ENCODE peak calls at places on chromosomes 16 and 17, in five cellular contexts. G is tibial artery, U is T47D, Z is cardiac fibroblast, T is left colon. N is an unnamed sample.
A peak's percentile ranks its signal among the peaks of the same experiment; 100 is the strongest.

GRCh38 chr17:45136846-45137560 is 1.5 kb downstream of the ACBD4 start:
- DNase-seq in G (no peak), Z (no peak), U (no peak), T (no peak), N (no peak)

GRCh38 chr16:79805621-79806020 is 205.1 kb upstream of the MAF start:
- DNase-seq in Z (no peak), U (no peak), G (no peak), T (no peak), N (no peak)

GRCh38 chr16:1870365-1871082 is 1.4 kb downstream of the MEIOB start:
- DNase-seq in T (no peak), G (no peak), U (no peak), Z (peak; percentile 86), N (no peak)

GRCh38 chr17:68379150-68379510 is 78.2 kb downstream of the WIPI1 start:
- DNase-seq in U (no peak), G (no peak), T (no peak), Z (no peak), N (no peak)

GRCh38 chr17:68682913-68683312 is 81.7 kb upstream of the FAM20A start:
- DNase-seq in U (no peak), T (no peak), G (no peak), Z (no peak), N (no peak)

GRCh38 chr17:70483624-70484023 is 314.3 kb downstream of the KCNJ2 start:
- DNase-seq in U (peak; percentile 20), Z (no peak), T (no peak), G (no peak), N (no peak)

GRCh38 chr17:59565959-59566324 is 532 bp downstream of the DHX40 start:
- DNase-seq in T (peak; percentile 63), Z (peak; percentile 86), U (peak; percentile 80), G (peak; percentile 63), N (no peak)

GRCh38 chr17:3755335-3756030 is 31.8 kb downstream of the HASPIN start:
- DNase-seq in U (no peak), T (no peak), Z (no peak), G (no peak), N (no peak)

GRCh38 chr17:35588196-35588920 is 1.2 kb downstream of the AP2B1 start:
- DNase-seq in Z (peak; percentile 77), G (no peak), U (peak; percentile 89), T (no peak), N (no peak)

GRCh38 chr16:30030011-30030685 is 923 bp downstream of the TLCD3B start:
- DNase-seq in T (no peak), G (no peak), U (no peak), Z (no peak), N (no peak)

GRCh38 chr17:77441130-77441920 is 300.6 kb downstream of the SEC14L1 start:
- DNase-seq in G (no peak), Z (no peak), T (no peak), U (no peak), N (peak; percentile 84)

GRCh38 chr16:86836503-86837125 is 258.3 kb downstream of the FOXL1 start:
- DNase-seq in Z (peak; percentile 96), U (no peak), G (no peak), T (no peak), N (no peak)

GRCh38 chr17:50477976-50478375 is 684 bp upstream of the RSAD1 start:
- DNase-seq in T (no peak), Z (no peak), U (no peak), G (no peak), N (no peak)

GRCh38 chr17:63984651-63985386 is 12.1 kb upstream of the SCN4A start:
- DNase-seq in G (peak; percentile 70), U (no peak), Z (peak; percentile 94), T (peak; percentile 49), N (peak; percentile 65)

GRCh38 chr17:39564201-39564828 is 43.4 kb downstream of the NEUROD2 start:
- DNase-seq in G (no peak), U (peak; percentile 33), T (no peak), Z (no peak), N (no peak)

GRCh38 chr17:43169561-43170139 is 1.4 kb upstream of the NBR1 start:
- DNase-seq in T (no peak), U (peak; percentile 87), Z (no peak), G (peak; percentile 29), N (peak; percentile 50)

GRCh38 chr17:45050680-45051059 is 762 bp downstream of the DCAKD start:
- DNase-seq in U (no peak), G (no peak), Z (peak; percentile 34), T (no peak), N (peak; percentile 46)

GRCh38 chr16:67537636-67538591 is 9.3 kb downstream of the RIPOR1 start:
- DNase-seq in G (no peak), Z (no peak), T (no peak), U (no peak), N (peak; percentile 87)

GRCh38 chr16:31005350-31006085 is 4.9 kb downstream of the STX1B start:
- DNase-seq in G (no peak), Z (peak; percentile 47), U (no peak), T (no peak), N (no peak)

GRCh38 chr17:21066394-21066793 is 23.6 kb upstream of the USP22 start:
- DNase-seq in U (no peak), T (no peak), Z (no peak), G (no peak), N (no peak)

GRCh38 chr16:2386990-2387389 is 42.3 kb upstream of the CCNF start:
- DNase-seq in U (peak; percentile 68), Z (peak; percentile 12), G (no peak), T (no peak), N (no peak)

GRCh38 chr17:27463235-27463677 is 7.0 kb downstream of the KSR1 start:
- DNase-seq in T (no peak), Z (no peak), G (no peak), U (no peak), N (no peak)

GRCh38 chr16:2515180-2515803 is 1.5 kb downstream of the ATP6V0C start:
- DNase-seq in U (no peak), G (no peak), T (no peak), Z (no peak), N (no peak)

GRCh38 chr16:58510097-58510775 is 5.1 kb upstream of the SETD6 start:
- DNase-seq in T (no peak), G (no peak), Z (no peak), U (no peak), N (peak; percentile 38)

GRCh38 chr17:42365136-42365535 is 23.1 kb downstream of the STAT3 start:
- DNase-seq in T (no peak), G (no peak), U (no peak), Z (peak; percentile 87), N (no peak)

GRCh38 chr16:57867000-57867561 is 64.8 kb upstream of the KIFC3 start:
- DNase-seq in G (no peak), T (no peak), Z (no peak), U (no peak), N (no peak)

GRCh38 chr16:81808933-81809480 is 29.9 kb downstream of the PLCG2 start:
- DNase-seq in T (peak; percentile 48), Z (no peak), U (no peak), G (no peak), N (peak; percentile 89)

GRCh38 chr16:55711959-55712876 is 56.4 kb downstream of the SLC6A2 start:
- DNase-seq in U (peak; percentile 61), Z (peak; percentile 63), T (no peak), G (peak; percentile 57), N (peak; percentile 79)

GRCh38 chr17:61837175-61838051 is 25.9 kb downstream of the BRIP1 start:
- DNase-seq in G (peak; percentile 31), Z (peak; percentile 87), U (peak; percentile 79), T (peak; percentile 26), N (peak; percentile 77)

N was measured in Peyer's patch.